ENCODE peak calls at places on chromosome 4, in eight cellular contexts. K is fibroblast of lung, B is H9, Y is OCI-LY7, J is PC-3, G is MM.1S, C is IMR-90, N is neural progenitor cell. M is an unnamed sample.

GRCh38 chr4:83484500-83485431 is at the start of gene ABRAXAS1:
- DNase-seq in Y (peak; percentile 96), N (peak; percentile 99), C (peak; percentile 86), B (peak; percentile 96), J (peak; percentile 91), G (peak; percentile 97), K (peak; percentile 90), M (peak; percentile 99)

GRCh38 chr4:135192746-135193535 is 991.4 kb upstream of the PABPC4L start:
- DNase-seq in Y (no peak), G (no peak), K (peak; percentile 70), B (no peak), N (no peak), J (no peak), C (peak; percentile 7), M (peak; percentile 62)

GRCh38 chr4:71938776-71939175 is 93.0 kb upstream of the NPFFR2 start:
- DNase-seq in Y (no peak), C (no peak), N (no peak), K (peak; percentile 52), B (no peak), G (no peak), J (no peak), M (no peak)

GRCh38 chr4:20217951-20218350 is 33.8 kb upstream of the SLIT2 start:
- DNase-seq in J (peak; percentile 41), Y (no peak), C (no peak), K (no peak), N (no peak), G (no peak), B (no peak), M (no peak)

GRCh38 chr4:28518781-28519180 is 1658.1 kb downstream of the STIM2 start:
- DNase-seq in G (no peak), Y (no peak), K (peak; percentile 2), J (peak; percentile 23), B (no peak), C (peak; percentile 76), N (no peak), M (no peak)

GRCh38 chr4:184769285-184769825 is 35.5 kb upstream of the CENPU start:
- DNase-seq in G (no peak), B (no peak), Y (no peak), J (no peak), C (no peak), K (no peak), N (no peak), M (no peak)

GRCh38 chr4:152243890-152244595 is 291.8 kb downstream of the FBXW7 start:
- DNase-seq in N (no peak), G (no peak), Y (no peak), J (no peak), C (no peak), B (no peak), K (peak; percentile 17), M (peak; percentile 61)

GRCh38 chr4:169594560-169595195 is 17.7 kb downstream of the NEK1 start:
- DNase-seq in J (no peak), B (no peak), K (no peak), Y (no peak), N (no peak), G (no peak), C (no peak), M (no peak)

GRCh38 chr4:122456228-122457106 is at the start of gene IL2:
- DNase-seq in K (no peak), B (no peak), C (no peak), J (no peak), Y (no peak), N (no peak), G (no peak), M (no peak)

GRCh38 chr4:122453384-122454000 is 3.0 kb downstream of the IL2 start:
- DNase-seq in N (no peak), K (no peak), C (no peak), B (no peak), J (no peak), G (peak; percentile 69), Y (no peak), M (no peak)

DNA sequence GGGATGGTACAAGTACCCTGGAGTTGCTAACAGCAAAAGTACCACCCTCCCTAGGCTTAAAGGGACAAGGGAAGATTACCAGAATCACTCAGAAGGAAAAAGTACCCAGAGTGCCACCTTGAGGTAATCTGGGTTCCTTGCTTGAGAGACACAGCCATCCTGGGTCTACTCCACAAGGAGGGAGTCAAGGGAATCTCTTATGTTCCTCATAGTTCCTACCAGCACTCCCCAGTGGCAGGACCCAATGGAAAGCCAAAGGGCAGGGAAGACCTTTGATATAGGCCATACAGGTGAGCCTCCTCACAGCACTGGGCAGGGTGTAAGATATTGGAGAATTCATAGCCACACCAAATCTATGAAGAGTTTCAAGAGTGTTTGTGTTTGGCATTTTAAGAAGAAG is 5.7 kb downstream of the IL2 start:
- DNase-seq in J (peak; percentile 62), Y (peak; percentile 4), B (peak; percentile 82), G (no peak), K (no peak), C (peak; percentile 10), N (peak; percentile 74), M (no peak)
- TF ChIP-seq CTCF in J (peak; percentile 60), Y (peak; percentile 51), B (peak; percentile 75), G (peak; percentile 45), K (peak; percentile 23), C (peak; percentile 22), N (peak; percentile 61), M (peak; percentile 42)

GRCh38 chr4:2765832-2766526 is 9.8 kb upstream of the TNIP2 start:
- DNase-seq in N (no peak), C (no peak), G (no peak), B (no peak), J (no peak), K (no peak), Y (no peak), M (peak; percentile 61)

GRCh38 chr4:2767705-2768074 is 11.6 kb upstream of the TNIP2 start:
- DNase-seq in N (no peak), B (no peak), G (no peak), C (no peak), Y (no peak), J (no peak), K (no peak), M (peak; percentile 51)

GRCh38 chr4:2768921-2769336 is 12.8 kb upstream of the TNIP2 start:
- DNase-seq in Y (no peak), B (no peak), C (no peak), K (no peak), N (no peak), J (no peak), G (no peak), M (peak; percentile 76)

GRCh38 chr4:2768124-2768523 is 12.0 kb upstream of the TNIP2 start:
- DNase-seq in B (no peak), G (no peak), N (no peak), C (no peak), J (no peak), Y (no peak), K (no peak), M (no peak)

GRCh38 chr4:2767046-2767704 is 11.0 kb upstream of the TNIP2 start:
- DNase-seq in K (no peak), C (no peak), J (no peak), B (no peak), Y (no peak), N (no peak), G (no peak), M (peak; percentile 42)
- H2AFZ ChIP-seq in K (no peak overlapping the region), C (no peak overlapping the region), J (no peak overlapping the region), B (no peak overlapping the region), Y (no peak overlapping the region), N (no peak overlapping the region), G (no peak overlapping the region), M (no peak overlapping the region)

GRCh38 chr4:111512081-111512774 is 633.0 kb upstream of the FAM241A start:
- DNase-seq in B (no peak), G (no peak), K (peak; percentile 95), J (peak; percentile 86), N (no peak), C (peak; percentile 95), Y (no peak), M (peak; percentile 60)

GRCh38 chr4:111506706-111507105 is 638.5 kb upstream of the FAM241A start:
- DNase-seq in J (peak; percentile 39), Y (no peak), B (no peak), N (no peak), K (peak; percentile 86), C (peak; percentile 84), G (no peak), M (no peak)

DNA sequence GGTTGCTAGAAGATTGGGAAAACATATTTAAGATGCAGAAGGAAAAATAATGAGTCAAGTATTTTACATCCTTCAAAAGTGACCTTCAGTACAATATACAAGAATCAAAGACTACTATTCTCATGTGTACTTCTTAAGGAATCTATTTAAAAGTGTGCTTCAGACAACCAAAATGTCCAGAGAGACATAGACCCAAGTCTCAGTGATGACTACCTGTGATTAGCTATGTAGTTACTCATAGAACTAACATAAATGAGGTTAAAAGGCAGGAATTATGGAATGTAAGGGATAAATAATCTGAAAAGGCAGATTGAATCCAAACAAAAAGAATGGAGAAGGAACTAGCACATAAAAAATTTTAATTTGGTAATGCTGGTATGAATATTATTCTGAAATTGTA is 634.7 kb upstream of the FAM241A start:
- DNase-seq in Y (no peak), B (no peak), C (peak; percentile 74), N (no peak), G (no peak), K (peak; percentile 84), J (peak; percentile 77), M (no peak)
- H3K4me2 ChIP-seq in Y (no peak overlapping the region), B (no peak overlapping the region), C (no peak overlapping the region), N (no peak overlapping the region), G (no peak overlapping the region), K (no peak overlapping the region), J (peak overlapping the region; percentile 8), M (no peak overlapping the region)

DNA sequence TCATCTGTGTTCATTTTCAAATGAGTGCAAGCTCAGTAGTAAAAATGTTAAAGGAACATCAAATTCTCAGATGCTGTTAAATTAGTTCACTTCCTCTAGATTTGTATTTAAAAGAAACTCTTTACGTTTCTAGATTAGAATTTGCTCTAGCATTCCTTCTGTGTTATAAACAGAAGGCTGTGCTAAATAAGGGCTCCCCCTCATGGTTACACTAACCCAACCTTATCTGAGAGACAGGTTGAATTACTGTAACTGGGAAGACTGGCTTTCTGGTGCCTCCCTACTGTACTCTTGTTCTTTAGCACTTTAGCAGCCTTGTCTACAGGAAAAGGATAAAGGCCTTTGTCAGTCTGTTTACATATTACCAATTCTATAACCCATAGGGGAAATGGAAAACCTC is 56.8 kb downstream of the RXFP1 start:
- DNase-seq in G (peak; percentile 14), B (no peak), C (peak; percentile 51), K (peak; percentile 30), J (peak; percentile 59), N (no peak), Y (peak; percentile 4), M (peak; percentile 59)
- TF ChIP-seq CTCF in G (peak; percentile 33), B (peak; percentile 56), C (peak; percentile 44), K (peak; percentile 56), J (peak; percentile 70), N (peak; percentile 34), Y (peak; percentile 54), M (peak; percentile 44)

DNA sequence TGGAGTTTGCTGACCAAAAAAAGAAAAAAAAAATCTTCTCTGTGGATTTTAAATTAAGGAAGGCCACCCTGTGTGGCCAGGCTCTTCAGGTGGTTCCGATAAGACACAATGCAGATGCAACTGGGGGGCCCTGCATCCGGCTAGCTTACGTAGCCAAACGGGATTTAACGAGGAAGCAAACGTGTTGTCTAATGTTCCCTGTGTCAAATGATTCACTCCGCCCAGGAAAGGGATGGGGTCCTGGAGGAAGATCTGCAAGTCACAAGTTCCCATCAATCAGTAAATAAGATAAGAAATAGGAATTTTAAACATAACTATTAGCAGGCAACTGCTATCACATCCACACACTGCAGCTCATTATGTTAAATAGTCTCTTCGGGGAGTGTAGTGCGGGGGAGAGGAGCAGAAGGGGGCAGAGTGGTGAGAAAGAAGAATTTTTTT is 216.4 kb upstream of the GYPA start:
- DNase-seq in B (no peak), Y (no peak), J (no peak), K (no peak), N (peak; percentile 65), C (no peak), G (no peak), M (no peak)
- H2AFZ ChIP-seq in B (peak overlapping the region; percentile 83), Y (no peak overlapping the region), J (no peak overlapping the region), K (no peak overlapping the region), N (no peak overlapping the region), C (no peak overlapping the region), G (no peak overlapping the region), M (no peak overlapping the region)